ENCODE peak calls at places on chromosomes 16 and 17, in five cellular contexts. One of them, this sample, is unnamed.

GRCh38 chr16:67936124-67936875 is at the start of gene PSMB10:
- DNase-seq in Peyer's patch: no peak
- DNase-seq in body of pancreas: peak
- DNase-seq in mammary epithelial cell: peak
- DNase-seq in thoracic aorta: no peak
- DNase-seq in this sample: peak

GRCh38 chr17:34207572-34207971 is 47.5 kb upstream of the CCL2 start:
- DNase-seq in Peyer's patch: no peak
- DNase-seq in body of pancreas: no peak
- DNase-seq in mammary epithelial cell: no peak
- DNase-seq in thoracic aorta: no peak
- DNase-seq in this sample: no peak

GRCh38 chr16:74811911-74812310 is 37.3 kb upstream of the FA2H start:
- DNase-seq in Peyer's patch: no peak
- DNase-seq in body of pancreas: no peak
- DNase-seq in mammary epithelial cell: no peak
- DNase-seq in thoracic aorta: no peak
- DNase-seq in this sample: no peak

GRCh38 chr17:78022425-78022824 is 63.9 kb downstream of the TNRC6C start:
- DNase-seq in Peyer's patch: no peak
- DNase-seq in body of pancreas: no peak
- DNase-seq in mammary epithelial cell: no peak
- DNase-seq in thoracic aorta: no peak
- DNase-seq in this sample: no peak

GRCh38 chr17:13698832-13699231 is 97.1 kb upstream of the HS3ST3A1 start:
- DNase-seq in Peyer's patch: no peak
- DNase-seq in body of pancreas: no peak
- DNase-seq in mammary epithelial cell: no peak
- DNase-seq in thoracic aorta: no peak
- DNase-seq in this sample: no peak

GRCh38 chr17:77076046-77076882 is 64.5 kb upstream of the SEC14L1 start:
- DNase-seq in Peyer's patch: no peak
- DNase-seq in body of pancreas: no peak
- DNase-seq in mammary epithelial cell: no peak
- DNase-seq in thoracic aorta: no peak
- DNase-seq in this sample: no peak

GRCh38 chr16:88434353-88434690 is 18.8 kb upstream of the ZFPM1 start:
- DNase-seq in Peyer's patch: no peak
- DNase-seq in body of pancreas: no peak
- DNase-seq in mammary epithelial cell: no peak
- DNase-seq in thoracic aorta: no peak
- DNase-seq in this sample: no peak

GRCh38 chr17:13777003-13777402 is 175.3 kb upstream of the HS3ST3A1 start:
- DNase-seq in Peyer's patch: no peak
- DNase-seq in body of pancreas: no peak
- DNase-seq in mammary epithelial cell: no peak
- DNase-seq in thoracic aorta: no peak
- DNase-seq in this sample: no peak

GRCh38 chr16:85847681-85848601 is 48.4 kb downstream of the COX4I1 start:
- DNase-seq in Peyer's patch: peak
- DNase-seq in body of pancreas: no peak
- DNase-seq in mammary epithelial cell: no peak
- DNase-seq in thoracic aorta: no peak
- DNase-seq in this sample: no peak

GRCh38 chr16:57422026-57422944 is 17.7 kb downstream of the CCL17 start:
- DNase-seq in Peyer's patch: peak
- DNase-seq in body of pancreas: peak
- DNase-seq in mammary epithelial cell: peak
- DNase-seq in thoracic aorta: no peak
- DNase-seq in this sample: no peak

GRCh38 chr17:40637931-40638330 is 9.7 kb downstream of the SMARCE1 start:
- DNase-seq in Peyer's patch: no peak
- DNase-seq in body of pancreas: no peak
- DNase-seq in mammary epithelial cell: no peak
- DNase-seq in thoracic aorta: no peak
- DNase-seq in this sample: no peak

GRCh38 chr17:60354223-60354622 is 37.7 kb downstream of the USP32 start:
- DNase-seq in Peyer's patch: no peak
- DNase-seq in body of pancreas: no peak
- DNase-seq in mammary epithelial cell: peak
- DNase-seq in thoracic aorta: no peak
- DNase-seq in this sample: no peak

GRCh38 chr17:61405686-61406542 is 6.3 kb downstream of the TBX2 start:
- DNase-seq in Peyer's patch: no peak
- DNase-seq in body of pancreas: peak
- DNase-seq in mammary epithelial cell: no peak
- DNase-seq in thoracic aorta: no peak
- DNase-seq in this sample: no peak

GRCh38 chr17:22703786-22704441 is 1011.6 kb downstream of the KCNJ18 start:
- DNase-seq in Peyer's patch: no peak
- DNase-seq in body of pancreas: no peak
- DNase-seq in mammary epithelial cell: no peak
- DNase-seq in thoracic aorta: no peak
- DNase-seq in this sample: no peak

GRCh38 chr17:3974980-3975379 is 10.7 kb upstream of the ATP2A3 start:
- DNase-seq in Peyer's patch: no peak
- DNase-seq in body of pancreas: no peak
- DNase-seq in mammary epithelial cell: no peak
- DNase-seq in thoracic aorta: no peak
- DNase-seq in this sample: no peak

GRCh38 chr16:85238233-85238647 is 126.0 kb upstream of the CIBAR2 start:
- DNase-seq in Peyer's patch: peak
- DNase-seq in body of pancreas: peak
- DNase-seq in mammary epithelial cell: no peak
- DNase-seq in thoracic aorta: peak
- DNase-seq in this sample: no peak

GRCh38 chr17:72699566-72699965 is 392.9 kb downstream of the SLC39A11 start:
- DNase-seq in Peyer's patch: no peak
- DNase-seq in body of pancreas: no peak
- DNase-seq in mammary epithelial cell: peak
- DNase-seq in thoracic aorta: no peak
- DNase-seq in this sample: no peak

GRCh38 chr17:21548236-21548635 is 144.1 kb upstream of the KCNJ18 start:
- DNase-seq in Peyer's patch: no peak
- DNase-seq in body of pancreas: no peak
- DNase-seq in mammary epithelial cell: no peak
- DNase-seq in thoracic aorta: no peak
- DNase-seq in this sample: no peak

GRCh38 chr17:70187383-70187782 is 18.1 kb downstream of the KCNJ2 start:
- DNase-seq in Peyer's patch: no peak
- DNase-seq in body of pancreas: no peak
- DNase-seq in mammary epithelial cell: peak
- DNase-seq in thoracic aorta: no peak
- DNase-seq in this sample: no peak

GRCh38 chr17:44348988-44349364 is 3.9 kb downstream of the GRN start:
- DNase-seq in Peyer's patch: no peak
- DNase-seq in body of pancreas: no peak
- DNase-seq in mammary epithelial cell: no peak
- DNase-seq in thoracic aorta: no peak
- DNase-seq in this sample: no peak

GRCh38 chr16:82092711-82093110 is 57.7 kb downstream of the HSD17B2 start:
- DNase-seq in Peyer's patch: no peak
- DNase-seq in body of pancreas: no peak
- DNase-seq in mammary epithelial cell: no peak
- DNase-seq in thoracic aorta: no peak
- DNase-seq in this sample: no peak

GRCh38 chr16:70809392-70810060 is 8.6 kb upstream of the VAC14 start:
- DNase-seq in Peyer's patch: no peak
- DNase-seq in body of pancreas: no peak
- DNase-seq in mammary epithelial cell: peak
- DNase-seq in thoracic aorta: no peak
- DNase-seq in this sample: no peak

GRCh38 chr16:46908540-46909372 is 24.6 kb downstream of the GPT2 start:
- DNase-seq in Peyer's patch: peak
- DNase-seq in body of pancreas: peak
- DNase-seq in mammary epithelial cell: peak
- DNase-seq in thoracic aorta: no peak
- DNase-seq in this sample: peak

GRCh38 chr16:87603684-87604571 is 1.6 kb downstream of the JPH3 start:
- DNase-seq in Peyer's patch: no peak
- DNase-seq in body of pancreas: no peak
- DNase-seq in mammary epithelial cell: no peak
- DNase-seq in thoracic aorta: no peak
- DNase-seq in this sample: no peak

GRCh38 chr16:84449156-84450140 is 55.0 kb downstream of the MEAK7 start:
- DNase-seq in Peyer's patch: peak
- DNase-seq in body of pancreas: peak
- DNase-seq in mammary epithelial cell: no peak
- DNase-seq in thoracic aorta: no peak
- DNase-seq in this sample: no peak

GRCh38 chr17:50212121-50212843 is 10.9 kb upstream of the COL1A1 start:
- DNase-seq in Peyer's patch: peak
- DNase-seq in body of pancreas: no peak
- DNase-seq in mammary epithelial cell: no peak
- DNase-seq in thoracic aorta: no peak
- DNase-seq in this sample: no peak

GRCh38 chr17:47611372-47612350 is 38.1 kb upstream of the KPNB1 start:
- DNase-seq in Peyer's patch: no peak
- DNase-seq in body of pancreas: no peak
- DNase-seq in mammary epithelial cell: no peak
- DNase-seq in thoracic aorta: no peak
- DNase-seq in this sample: no peak

GRCh38 chr17:72714357-72714966 is 378.0 kb downstream of the SLC39A11 start:
- DNase-seq in Peyer's patch: no peak
- DNase-seq in body of pancreas: no peak
- DNase-seq in mammary epithelial cell: no peak
- DNase-seq in thoracic aorta: no peak
- DNase-seq in this sample: no peak

GRCh38 chr16:56355786-56356275 is 69.5 kb downstream of the AMFR start:
- DNase-seq in Peyer's patch: peak
- DNase-seq in body of pancreas: no peak
- DNase-seq in mammary epithelial cell: no peak
- DNase-seq in thoracic aorta: no peak
- DNase-seq in this sample: no peak

GRCh38 chr16:56356276-56357241 is 68.8 kb downstream of the AMFR start:
- DNase-seq in Peyer's patch: peak
- DNase-seq in body of pancreas: peak
- DNase-seq in mammary epithelial cell: peak
- DNase-seq in thoracic aorta: no peak
- DNase-seq in this sample: peak

GRCh38 chr16:56360117-56361008 is 65.0 kb downstream of the AMFR start:
- DNase-seq in Peyer's patch: no peak
- DNase-seq in body of pancreas: no peak
- DNase-seq in mammary epithelial cell: no peak
- DNase-seq in thoracic aorta: no peak
- DNase-seq in this sample: no peak

GRCh38 chr16:56357291-56357764 is 68.0 kb downstream of the AMFR start:
- DNase-seq in Peyer's patch: peak
- DNase-seq in body of pancreas: peak
- DNase-seq in mammary epithelial cell: peak
- DNase-seq in thoracic aorta: no peak
- DNase-seq in this sample: no peak

GRCh38 chr16:56357765-56358322 is 67.5 kb downstream of the AMFR start:
- DNase-seq in Peyer's patch: peak
- DNase-seq in body of pancreas: peak
- DNase-seq in mammary epithelial cell: no peak
- DNase-seq in thoracic aorta: no peak
- DNase-seq in this sample: no peak
- TF ChIP-seq CTCF in Peyer's patch: no peak
- TF ChIP-seq CTCF in body of pancreas: no peak
- TF ChIP-seq CTCF in mammary epithelial cell: no peak
- TF ChIP-seq CTCF in thoracic aorta: no peak
- TF ChIP-seq CTCF in this sample: no peak

DNA sequence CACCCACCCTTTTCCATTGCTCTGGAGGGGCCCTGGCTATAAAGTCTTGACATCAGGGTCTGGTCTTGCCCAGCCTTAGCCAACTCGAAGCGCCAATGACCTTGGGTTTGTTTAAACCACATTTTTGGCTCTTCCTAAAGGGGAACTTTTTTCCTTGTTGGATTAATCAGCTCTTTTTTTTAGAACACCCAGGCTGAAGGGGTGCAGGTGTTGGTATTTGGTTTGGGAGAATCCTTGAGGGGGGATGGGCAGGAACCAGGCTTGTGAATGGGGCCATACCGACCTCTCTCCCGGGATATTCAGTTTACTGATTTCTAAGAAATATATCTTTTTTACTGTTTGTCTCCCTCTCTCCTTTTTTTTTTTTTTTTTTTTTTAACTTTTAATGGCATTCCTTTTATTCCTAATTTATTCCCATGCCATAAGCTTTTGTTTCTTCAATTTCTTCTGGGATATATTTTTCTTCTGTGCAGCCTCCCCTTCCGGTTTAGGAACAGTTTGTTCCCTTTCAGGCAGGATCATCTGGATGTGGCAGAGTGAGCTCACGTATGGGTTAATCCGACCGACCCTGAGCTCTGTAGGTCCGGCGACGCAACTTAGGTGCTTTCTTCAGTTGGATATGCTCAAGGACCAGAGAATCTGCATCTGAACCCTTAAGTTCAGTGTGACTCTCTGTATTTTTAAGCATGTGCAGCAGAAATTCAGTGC is 129.5 kb downstream of the ABCC6 start:
- DNase-seq in Peyer's patch: no peak
- DNase-seq in body of pancreas: no peak
- DNase-seq in mammary epithelial cell: no peak
- DNase-seq in thoracic aorta: no peak
- DNase-seq in this sample: no peak
- H3K27ac ChIP-seq in Peyer's patch: no peak
- H3K27ac ChIP-seq in body of pancreas: peak
- H3K27ac ChIP-seq in mammary epithelial cell: no peak
- H3K27ac ChIP-seq in thoracic aorta: peak
- H3K27ac ChIP-seq in this sample: no peak

GRCh38 chr17:39393732-39394131 is 7.7 kb downstream of the FBXL20 start:
- DNase-seq in Peyer's patch: no peak
- DNase-seq in body of pancreas: no peak
- DNase-seq in mammary epithelial cell: no peak
- DNase-seq in thoracic aorta: no peak
- DNase-seq in this sample: no peak
- TF ChIP-seq CTCF in Peyer's patch: no peak
- TF ChIP-seq CTCF in body of pancreas: no peak
- TF ChIP-seq CTCF in mammary epithelial cell: peak
- TF ChIP-seq CTCF in thoracic aorta: no peak
- TF ChIP-seq CTCF in this sample: no peak

DNA sequence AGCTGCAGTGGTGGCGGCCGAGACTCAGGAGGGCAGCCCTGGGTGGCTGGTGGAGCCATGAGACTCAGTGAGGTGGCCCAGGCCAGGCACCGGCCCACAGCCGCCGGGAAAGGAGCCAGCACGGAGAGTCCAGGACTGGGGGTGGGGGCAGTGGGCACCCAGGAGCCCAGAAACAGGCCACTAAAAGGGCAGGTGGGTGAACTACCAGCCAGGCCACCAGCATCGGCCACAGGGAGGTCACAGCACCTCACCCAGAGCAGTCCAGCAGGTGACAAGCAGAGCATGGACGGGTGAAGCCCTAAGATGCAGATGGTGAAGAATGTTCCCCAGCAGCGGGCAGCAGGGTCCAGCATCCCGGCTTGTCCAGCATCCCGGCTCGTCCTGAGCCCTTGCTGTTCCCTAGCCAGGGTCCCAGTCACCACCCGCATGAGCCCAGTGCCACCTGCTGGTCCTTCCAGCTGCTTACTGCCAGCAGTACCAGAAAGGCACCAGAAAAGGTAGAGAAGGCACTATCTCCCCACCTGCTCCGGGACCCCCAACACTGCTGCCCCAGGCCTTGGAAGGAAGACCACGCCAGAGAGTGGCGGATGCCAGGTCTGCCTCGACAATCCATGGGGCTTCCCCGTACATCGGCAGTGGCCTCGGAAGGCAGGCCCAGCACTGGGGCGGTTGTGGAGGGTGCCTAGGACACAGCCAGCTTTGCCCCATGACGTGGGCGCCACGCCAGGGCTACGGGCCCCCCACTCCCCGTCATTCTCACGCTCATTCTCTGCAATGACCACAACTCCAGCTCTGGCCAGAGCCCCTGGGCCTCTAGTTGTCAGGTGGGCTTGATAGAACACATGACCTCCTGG is 1.6 kb downstream of the CENPX start:
- DNase-seq in Peyer's patch: peak
- DNase-seq in body of pancreas: peak
- DNase-seq in mammary epithelial cell: peak
- DNase-seq in thoracic aorta: no peak
- DNase-seq in this sample: peak
- H3K27ac ChIP-seq in Peyer's patch: peak
- H3K27ac ChIP-seq in body of pancreas: no peak
- H3K27ac ChIP-seq in mammary epithelial cell: no peak
- H3K27ac ChIP-seq in thoracic aorta: no peak
- H3K27ac ChIP-seq in this sample: no peak

This sample was measured in CD4-positive, alpha-beta T cell.